ENCODE peak calls at places on chromosomes 7 and 10, in four cellular contexts. L is GM23338, C is GM12878, X is K562. J is an unnamed sample.

GRCh38 chr7:2497500-2498336 is 21.5 kb upstream of the GRIFIN start:
- DNase-seq in L (no peak), X (no peak), C (no peak), J (no peak)

GRCh38 chr7:46741924-46742607 is 821.0 kb upstream of the IGFBP3 start:
- DNase-seq in L (no peak), C (no peak), X (no peak), J (no peak)

GRCh38 chr10:89238956-89239713 is 12.4 kb downstream of the LIPA start:
- DNase-seq in L (no peak), X (no peak), C (no peak), J (no peak)

GRCh38 chr10:34994565-34995142 is 95.5 kb downstream of the CUL2 start:
- DNase-seq in L (peak; percentile 99), C (peak; percentile 38), X (peak; percentile 58), J (peak; percentile 79)

GRCh38 chr10:75932921-75933320 is 501.5 kb downstream of the LRMDA start:
- DNase-seq in L (no peak), X (no peak), C (peak; percentile 3), J (no peak)

GRCh38 chr7:16993543-16993942 is 111.8 kb upstream of the AGR3 start:
- DNase-seq in C (no peak), X (no peak), L (no peak), J (no peak)

GRCh38 chr10:19638873-19639233 is 177.4 kb upstream of the PLXDC2 start:
- DNase-seq in C (no peak), X (no peak), L (no peak), J (no peak)

GRCh38 chr10:43226851-43227845 is 39.7 kb downstream of the RASGEF1A start:
- DNase-seq in L (no peak), X (no peak), C (no peak), J (no peak)

GRCh38 chr7:44284881-44285541 is 40.4 kb downstream of the CAMK2B start:
- DNase-seq in L (no peak), X (no peak), C (no peak), J (no peak)

GRCh38 chr7:123047955-123048354 is 52.5 kb upstream of the TAS2R16 start:
- DNase-seq in X (no peak), C (no peak), L (no peak), J (no peak)

GRCh38 chr7:113657603-113658002 is 261.2 kb downstream of the PPP1R3A start:
- DNase-seq in X (no peak), C (peak; percentile 35), L (no peak), J (no peak)

GRCh38 chr10:75352650-75353049 is 48.9 kb downstream of the ZNF503 start:
- DNase-seq in X (no peak), C (no peak), L (no peak), J (peak; percentile 47)

GRCh38 chr7:140607441-140607989 is 33.1 kb downstream of the DENND2A start:
- DNase-seq in L (no peak), C (no peak), X (no peak), J (no peak)

GRCh38 chr7:63029207-63029522 is 969.5 kb upstream of the ZNF722 start:
- DNase-seq in C (no peak), L (no peak), X (no peak), J (no peak)

GRCh38 chr7:148253629-148254028 is 336.9 kb upstream of the C7orf33 start:
- DNase-seq in X (no peak), L (no peak), C (no peak), J (no peak)

GRCh38 chr10:49527850-49528249 is 11.1 kb downstream of the ERCC6 start:
- DNase-seq in L (no peak), C (no peak), X (no peak), J (no peak)

GRCh38 chr10:132099701-132100481 is 34.1 kb downstream of the JAKMIP3 start:
- DNase-seq in X (no peak), L (no peak), C (no peak), J (no peak)

GRCh38 chr10:101485681-101486554 is 102.1 kb downstream of the POLL start:
- DNase-seq in X (no peak), L (peak; percentile 37), C (no peak), J (no peak)

GRCh38 chr7:36441344-36442022 is 51.8 kb downstream of the ANLN start:
- DNase-seq in C (no peak), L (peak; percentile 57), X (no peak), J (no peak)

GRCh38 chr7:5557920-5558401 is 134.3 kb upstream of the TNRC18 start:
- DNase-seq in C (peak; percentile 67), X (peak; percentile 9), L (no peak), J (peak; percentile 63)

GRCh38 chr7:2461268-2462026 is 14.8 kb downstream of the GRIFIN start:
- DNase-seq in L (no peak), C (no peak), X (no peak), J (no peak)

GRCh38 chr7:5629941-5630340 is 151.5 kb downstream of the RNF216 start:
- DNase-seq in L (no peak), C (no peak), X (no peak), J (no peak)

GRCh38 chr7:136874393-136875032 is 6.1 kb downstream of the CHRM2 start:
- DNase-seq in C (no peak), X (peak; percentile 71), L (peak; percentile 75), J (peak; percentile 20)

GRCh38 chr10:16441106-16441850 is 4.5 kb downstream of the PTER start:
- DNase-seq in L (no peak), C (no peak), X (no peak), J (no peak)

GRCh38 chr7:23161502-23161901 is 20.3 kb upstream of the NUP42 start:
- DNase-seq in C (no peak), L (no peak), X (no peak), J (no peak)

GRCh38 chr7:77537595-77538185 is 595 bp downstream of the PTPN12 start:
- DNase-seq in L (peak; percentile 52), X (peak; percentile 63), C (no peak), J (peak; percentile 32)

GRCh38 chr10:46553238-46554049 is 3.0 kb downstream of the GPRIN2 start:
- DNase-seq in X (no peak), L (no peak), C (no peak), J (no peak)

GRCh38 chr10:5951167-5951711 is 26.1 kb downstream of the IL15RA start:
- DNase-seq in X (no peak), C (no peak), L (no peak), J (no peak)

GRCh38 chr10:132990684-132991545 is 48.5 kb upstream of the CFAP46 start:
- DNase-seq in C (no peak), X (no peak), L (no peak), J (no peak)

GRCh38 chr10:3552281-3552680 is 232.7 kb downstream of the KLF6 start:
- DNase-seq in C (no peak), X (no peak), L (no peak), J (no peak)

GRCh38 chr10:3548702-3549101 is 236.3 kb downstream of the KLF6 start:
- DNase-seq in L (no peak), X (no peak), C (no peak), J (no peak)

GRCh38 chr10:3551761-3552160 is 233.2 kb downstream of the KLF6 start:
- DNase-seq in C (no peak), X (peak; percentile 14), L (no peak), J (peak; percentile 2)

GRCh38 chr10:3549118-3549517 is 235.9 kb downstream of the KLF6 start:
- DNase-seq in L (no peak), X (no peak), C (no peak), J (no peak)

DNA sequence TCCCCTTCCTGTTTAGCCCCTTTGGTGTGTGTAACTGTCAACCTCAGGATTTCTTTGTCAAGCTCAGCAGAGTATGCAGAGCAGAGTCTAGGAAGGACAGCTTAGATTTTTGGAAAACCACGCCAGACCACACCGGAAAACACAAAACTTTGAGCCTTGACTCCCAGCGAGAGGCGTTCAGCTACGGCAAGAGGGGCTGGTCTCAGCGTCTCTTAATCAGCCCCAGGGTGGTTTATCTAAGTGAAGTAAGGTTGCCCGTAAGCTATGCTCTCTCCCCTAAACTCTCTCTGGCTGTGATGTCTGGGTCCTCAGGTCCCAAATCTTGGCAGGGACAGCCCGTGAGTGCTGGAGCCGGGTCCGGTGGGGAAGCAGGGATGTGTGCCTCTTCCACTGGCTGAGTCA is 230.9 kb downstream of the KLF6 start:
- DNase-seq in X (no peak), L (no peak), C (no peak), J (no peak)
- H3K79me2 ChIP-seq in X (no peaks in the 10 kb centered on the region), L (no peaks in the 10 kb centered on the region), C (no peaks in the 10 kb centered on the region), J (no peaks in the 10 kb centered on the region)

GRCh38 chr10:70509376-70509775 is 30.8 kb downstream of the PALD1 start:
- DNase-seq in X (no peak), L (no peak), C (no peak), J (no peak)

GRCh38 chr10:70510453-70510852 is 31.9 kb downstream of the PALD1 start:
- DNase-seq in L (no peak), X (no peak), C (no peak), J (no peak)

GRCh38 chr10:70508912-70509366 is 30.4 kb downstream of the PALD1 start:
- DNase-seq in C (no peak), L (peak; percentile 36), X (no peak), J (no peak)

GRCh38 chr10:70512149-70512611 is 33.6 kb downstream of the PALD1 start:
- DNase-seq in L (no peak), X (no peak), C (no peak), J (no peak)

GRCh38 chr10:70510904-70511303 is 32.3 kb downstream of the PALD1 start:
- DNase-seq in L (no peak), X (no peak), C (no peak), J (no peak)
- TF ChIP-seq JUNB in L (no peak), X (no peak), C (no peak), J (no peak)

DNA sequence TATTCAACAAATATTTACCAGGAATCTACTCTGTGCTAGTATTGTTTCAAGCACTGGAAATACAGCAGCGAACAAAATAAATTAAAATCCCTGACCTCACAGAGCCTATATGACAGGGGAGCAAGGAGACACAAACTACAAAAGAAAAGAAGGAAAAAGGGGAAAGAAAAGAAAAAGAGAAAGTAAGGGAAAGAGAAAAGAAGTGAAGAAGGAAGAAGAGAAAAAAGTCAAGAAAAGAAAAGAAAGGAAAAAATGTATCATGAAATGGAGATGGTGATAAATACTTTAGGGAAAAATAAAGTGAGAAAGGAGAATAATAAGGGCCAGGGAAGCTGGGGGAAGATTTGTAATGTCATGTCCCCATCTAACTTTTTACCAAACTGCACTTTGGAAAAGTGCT is 14.9 kb downstream of the C10orf88 start:
- DNase-seq in X (no peak), C (no peak), L (no peak), J (no peak)
- H3K79me2 ChIP-seq in X (no peaks in the 10 kb centered on the region), C (no peaks in the 10 kb centered on the region), L (no peaks in the 10 kb centered on the region), J (no peaks in the 10 kb centered on the region)

GRCh38 chr10:30158325-30158960 is 99.1 kb upstream of the JCAD start:
- DNase-seq in X (no peak), C (no peak), L (no peak), J (no peak)
- TF ChIP-seq JUNB in X (no peak), C (no peak), L (no peak), J (no peak)

J was measured in HepG2.